ENCODE peak calls at places on chromosomes 5 and 9, in six cellular contexts. One of them, this sample, is unnamed.
A peak's percentile ranks its signal among the peaks of the same experiment; 100 is the strongest.

GRCh38 chr5:38045446-38045845 is 205.6 kb upstream of the GDNF start:
- DNase-seq in H9: no peak
- DNase-seq in neuronal stem cell: no peak
- DNase-seq in IMR-90: no peak
- DNase-seq in mesenchymal stem cell: no peak
- DNase-seq in trophoblast cell: no peak
- DNase-seq in this sample: no peak

GRCh38 chr9:83920469-83920941 is 727 bp downstream of the KIF27 start:
- DNase-seq in H9: no peak
- DNase-seq in neuronal stem cell: no peak
- DNase-seq in IMR-90: peak; percentile 38
- DNase-seq in mesenchymal stem cell: peak; percentile 64
- DNase-seq in trophoblast cell: peak; percentile 37
- DNase-seq in this sample: no peak

GRCh38 chr5:157816682-157817268 is 42.2 kb downstream of the CLINT1 start:
- DNase-seq in H9: no peak
- DNase-seq in neuronal stem cell: no peak
- DNase-seq in IMR-90: peak; percentile 29
- DNase-seq in mesenchymal stem cell: peak; percentile 17
- DNase-seq in trophoblast cell: no peak
- DNase-seq in this sample: no peak

GRCh38 chr5:13658761-13659160 is 285.7 kb downstream of the DNAH5 start:
- DNase-seq in H9: no peak
- DNase-seq in neuronal stem cell: no peak
- DNase-seq in IMR-90: no peak
- DNase-seq in mesenchymal stem cell: peak; percentile 21
- DNase-seq in trophoblast cell: no peak
- DNase-seq in this sample: no peak

GRCh38 chr5:81203729-81204128 is 29.4 kb upstream of the CKMT2 start:
- DNase-seq in H9: no peak
- DNase-seq in neuronal stem cell: no peak
- DNase-seq in IMR-90: no peak
- DNase-seq in mesenchymal stem cell: no peak
- DNase-seq in trophoblast cell: no peak
- DNase-seq in this sample: no peak

GRCh38 chr5:178106556-178107239 is 6.6 kb upstream of the N4BP3 start:
- DNase-seq in H9: no peak
- DNase-seq in neuronal stem cell: no peak
- DNase-seq in IMR-90: no peak
- DNase-seq in mesenchymal stem cell: no peak
- DNase-seq in trophoblast cell: no peak
- DNase-seq in this sample: no peak

GRCh38 chr5:150656191-150657132 is 4.6 kb upstream of the MYOZ3 start:
- DNase-seq in H9: peak; percentile 86
- DNase-seq in neuronal stem cell: peak; percentile 80
- DNase-seq in IMR-90: no peak
- DNase-seq in mesenchymal stem cell: peak; percentile 57
- DNase-seq in trophoblast cell: no peak
- DNase-seq in this sample: peak; percentile 94

GRCh38 chr5:147558826-147559225 is 49.0 kb upstream of the DPYSL3 start:
- DNase-seq in H9: peak; percentile 60
- DNase-seq in neuronal stem cell: no peak
- DNase-seq in IMR-90: peak; percentile 81
- DNase-seq in mesenchymal stem cell: peak; percentile 84
- DNase-seq in trophoblast cell: no peak
- DNase-seq in this sample: no peak

GRCh38 chr9:33447404-33448158 is at the start of gene AQP3:
- DNase-seq in H9: peak; percentile 83
- DNase-seq in neuronal stem cell: peak; percentile 52
- DNase-seq in IMR-90: no peak
- DNase-seq in mesenchymal stem cell: peak; percentile 55
- DNase-seq in trophoblast cell: peak; percentile 30
- DNase-seq in this sample: no peak

GRCh38 chr9:134547161-134548100 is 94.2 kb upstream of the COL5A1 start:
- DNase-seq in H9: no peak
- DNase-seq in neuronal stem cell: no peak
- DNase-seq in IMR-90: no peak
- DNase-seq in mesenchymal stem cell: no peak
- DNase-seq in trophoblast cell: no peak
- DNase-seq in this sample: no peak

GRCh38 chr5:34899066-34899465 is 16.2 kb downstream of the RAD1 start:
- DNase-seq in H9: no peak
- DNase-seq in neuronal stem cell: no peak
- DNase-seq in IMR-90: no peak
- DNase-seq in mesenchymal stem cell: no peak
- DNase-seq in trophoblast cell: peak; percentile 72
- DNase-seq in this sample: no peak

GRCh38 chr9:132840980-132841379 is 37.1 kb downstream of the AK8 start:
- DNase-seq in H9: no peak
- DNase-seq in neuronal stem cell: no peak
- DNase-seq in IMR-90: no peak
- DNase-seq in mesenchymal stem cell: no peak
- DNase-seq in trophoblast cell: no peak
- DNase-seq in this sample: no peak

GRCh38 chr9:129220771-129221170 is 42.7 kb upstream of the IER5L start:
- DNase-seq in H9: no peak
- DNase-seq in neuronal stem cell: no peak
- DNase-seq in IMR-90: no peak
- DNase-seq in mesenchymal stem cell: no peak
- DNase-seq in trophoblast cell: no peak
- DNase-seq in this sample: no peak

GRCh38 chr5:6714221-6715041 is 1.2 kb downstream of the TENT4A start:
- DNase-seq in H9: no peak
- DNase-seq in neuronal stem cell: no peak
- DNase-seq in IMR-90: no peak
- DNase-seq in mesenchymal stem cell: no peak
- DNase-seq in trophoblast cell: no peak
- DNase-seq in this sample: peak; percentile 50

GRCh38 chr5:107919361-107919760 is 248.6 kb upstream of the EFNA5 start:
- DNase-seq in H9: no peak
- DNase-seq in neuronal stem cell: no peak
- DNase-seq in IMR-90: no peak
- DNase-seq in mesenchymal stem cell: no peak
- DNase-seq in trophoblast cell: no peak
- DNase-seq in this sample: no peak

GRCh38 chr9:4237748-4238511 is 61.9 kb downstream of the GLIS3 start:
- DNase-seq in H9: peak; percentile 47
- DNase-seq in neuronal stem cell: no peak
- DNase-seq in IMR-90: no peak
- DNase-seq in mesenchymal stem cell: peak; percentile 53
- DNase-seq in trophoblast cell: no peak
- DNase-seq in this sample: no peak

GRCh38 chr9:83630938-83631457 is 8.1 kb downstream of the IDNK start:
- DNase-seq in H9: peak; percentile 89
- DNase-seq in neuronal stem cell: peak; percentile 59
- DNase-seq in IMR-90: peak; percentile 42
- DNase-seq in mesenchymal stem cell: no peak
- DNase-seq in trophoblast cell: peak; percentile 87
- DNase-seq in this sample: no peak

GRCh38 chr9:18459958-18460584 is 13.9 kb upstream of the ADAMTSL1 start:
- DNase-seq in H9: no peak
- DNase-seq in neuronal stem cell: no peak
- DNase-seq in IMR-90: peak; percentile 76
- DNase-seq in mesenchymal stem cell: peak; percentile 37
- DNase-seq in trophoblast cell: no peak
- DNase-seq in this sample: no peak

GRCh38 chr9:82535432-82535998 is 527.4 kb downstream of the RASEF start:
- DNase-seq in H9: no peak
- DNase-seq in neuronal stem cell: no peak
- DNase-seq in IMR-90: no peak
- DNase-seq in mesenchymal stem cell: no peak
- DNase-seq in trophoblast cell: no peak
- DNase-seq in this sample: no peak

GRCh38 chr9:37471942-37472679 is 6.9 kb upstream of the ZBTB5 start:
- DNase-seq in H9: peak; percentile 64
- DNase-seq in neuronal stem cell: peak; percentile 73
- DNase-seq in IMR-90: peak; percentile 95
- DNase-seq in mesenchymal stem cell: peak; percentile 93
- DNase-seq in trophoblast cell: peak; percentile 76
- DNase-seq in this sample: no peak

GRCh38 chr5:42993516-42994284 is 46.4 kb downstream of the ANXA2R start:
- DNase-seq in H9: peak; percentile 37
- DNase-seq in neuronal stem cell: no peak
- DNase-seq in IMR-90: peak; percentile 89
- DNase-seq in mesenchymal stem cell: peak; percentile 63
- DNase-seq in trophoblast cell: peak; percentile 72
- DNase-seq in this sample: no peak

GRCh38 chr9:79195904-79196303 is 375.9 kb upstream of the TLE4 start:
- DNase-seq in H9: no peak
- DNase-seq in neuronal stem cell: no peak
- DNase-seq in IMR-90: peak; percentile 96
- DNase-seq in mesenchymal stem cell: peak; percentile 66
- DNase-seq in trophoblast cell: no peak
- DNase-seq in this sample: no peak

GRCh38 chr9:121947683-121948300 is 145.3 kb downstream of the TTLL11 start:
- DNase-seq in H9: no peak
- DNase-seq in neuronal stem cell: no peak
- DNase-seq in IMR-90: no peak
- DNase-seq in mesenchymal stem cell: no peak
- DNase-seq in trophoblast cell: no peak
- DNase-seq in this sample: no peak

GRCh38 chr9:121946465-121946864 is 146.6 kb downstream of the TTLL11 start:
- DNase-seq in H9: no peak
- DNase-seq in neuronal stem cell: no peak
- DNase-seq in IMR-90: no peak
- DNase-seq in mesenchymal stem cell: no peak
- DNase-seq in trophoblast cell: no peak
- DNase-seq in this sample: no peak

GRCh38 chr9:121950441-121950840 is 142.7 kb downstream of the TTLL11 start:
- DNase-seq in H9: no peak
- DNase-seq in neuronal stem cell: no peak
- DNase-seq in IMR-90: no peak
- DNase-seq in mesenchymal stem cell: no peak
- DNase-seq in trophoblast cell: no peak
- DNase-seq in this sample: no peak

GRCh38 chr9:121949766-121950165 is 143.3 kb downstream of the TTLL11 start:
- DNase-seq in H9: no peak
- DNase-seq in neuronal stem cell: no peak
- DNase-seq in IMR-90: no peak
- DNase-seq in mesenchymal stem cell: no peak
- DNase-seq in trophoblast cell: peak; percentile 88
- DNase-seq in this sample: no peak

GRCh38 chr9:121949364-121949763 is 143.7 kb downstream of the TTLL11 start:
- DNase-seq in H9: no peak
- DNase-seq in neuronal stem cell: no peak
- DNase-seq in IMR-90: no peak
- DNase-seq in mesenchymal stem cell: no peak
- DNase-seq in trophoblast cell: peak; percentile 97
- DNase-seq in this sample: no peak
- H4K91ac ChIP-seq in H9: no peak overlapping the region
- H4K91ac ChIP-seq in neuronal stem cell: no peak overlapping the region
- H4K91ac ChIP-seq in IMR-90: no peak overlapping the region
- H4K91ac ChIP-seq in mesenchymal stem cell: no peak overlapping the region
- H4K91ac ChIP-seq in trophoblast cell: no peak overlapping the region
- H4K91ac ChIP-seq in this sample: no peak overlapping the region

GRCh38 chr5:127935398-127935797 is 148.2 kb upstream of the SLC12A2 start:
- DNase-seq in H9: no peak
- DNase-seq in neuronal stem cell: no peak
- DNase-seq in IMR-90: no peak
- DNase-seq in mesenchymal stem cell: no peak
- DNase-seq in trophoblast cell: no peak
- DNase-seq in this sample: no peak
- H4K91ac ChIP-seq in H9: no peak overlapping the region
- H4K91ac ChIP-seq in neuronal stem cell: no peak overlapping the region
- H4K91ac ChIP-seq in IMR-90: no peak overlapping the region
- H4K91ac ChIP-seq in mesenchymal stem cell: no peak overlapping the region
- H4K91ac ChIP-seq in trophoblast cell: no peak overlapping the region
- H4K91ac ChIP-seq in this sample: no peak overlapping the region

DNA sequence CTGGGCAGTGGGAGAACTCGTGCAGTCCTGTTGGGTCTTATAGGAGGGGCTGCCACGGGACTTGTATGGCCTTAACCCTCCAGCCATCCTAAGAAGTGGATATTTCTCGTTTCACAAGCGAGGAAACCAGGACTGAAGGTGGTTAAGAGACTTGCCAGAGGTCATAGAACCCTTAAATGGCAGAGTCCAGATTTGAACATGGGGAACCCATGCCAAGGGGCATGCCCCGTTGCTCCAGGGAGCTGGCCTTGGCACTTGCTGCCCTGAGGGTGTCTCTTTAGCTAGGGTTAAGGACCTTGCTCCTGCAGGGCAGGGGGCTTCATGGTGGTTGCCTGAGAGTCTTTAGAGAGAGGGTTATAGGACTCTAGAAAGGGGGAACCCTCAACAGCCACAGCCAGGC is 63.4 kb downstream of the DAB2IP start:
- DNase-seq in H9: no peak
- DNase-seq in neuronal stem cell: no peak
- DNase-seq in IMR-90: no peak
- DNase-seq in mesenchymal stem cell: no peak
- DNase-seq in trophoblast cell: no peak
- DNase-seq in this sample: no peak
- H4K91ac ChIP-seq in H9: no peak overlapping the region
- H4K91ac ChIP-seq in neuronal stem cell: no peak overlapping the region
- H4K91ac ChIP-seq in IMR-90: no peak overlapping the region
- H4K91ac ChIP-seq in mesenchymal stem cell: no peak overlapping the region
- H4K91ac ChIP-seq in trophoblast cell: no peak overlapping the region
- H4K91ac ChIP-seq in this sample: no peak overlapping the region

GRCh38 chr5:29382735-29383280 is 1810.7 kb upstream of the CDH6 start:
- DNase-seq in H9: no peak
- DNase-seq in neuronal stem cell: no peak
- DNase-seq in IMR-90: no peak
- DNase-seq in mesenchymal stem cell: no peak
- DNase-seq in trophoblast cell: no peak
- DNase-seq in this sample: no peak
- H4K91ac ChIP-seq in H9: no peak overlapping the region
- H4K91ac ChIP-seq in neuronal stem cell: no peak overlapping the region
- H4K91ac ChIP-seq in IMR-90: no peak overlapping the region
- H4K91ac ChIP-seq in mesenchymal stem cell: no peak overlapping the region
- H4K91ac ChIP-seq in trophoblast cell: no peak overlapping the region
- H4K91ac ChIP-seq in this sample: no peak overlapping the region

DNA sequence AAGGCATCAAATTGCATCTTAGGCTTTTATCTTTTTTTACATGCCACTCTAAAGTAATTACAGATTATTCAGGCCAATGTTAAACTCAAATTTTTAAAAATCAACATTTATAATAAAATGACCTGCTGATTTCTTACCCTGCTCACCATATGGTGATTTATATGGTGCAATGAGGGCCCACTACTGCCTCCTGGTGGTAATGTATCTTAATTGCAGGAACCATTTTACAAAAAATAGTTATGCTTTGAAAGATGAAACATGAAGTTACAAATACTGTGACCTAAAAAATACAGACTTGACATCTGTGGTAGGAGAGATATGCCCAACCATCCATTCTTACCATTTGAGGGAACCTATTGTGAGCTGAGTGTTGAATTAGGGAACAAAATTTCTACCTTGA is 292.6 kb upstream of the TAS2R1 start:
- DNase-seq in H9: no peak
- DNase-seq in neuronal stem cell: no peak
- DNase-seq in IMR-90: no peak
- DNase-seq in mesenchymal stem cell: no peak
- DNase-seq in trophoblast cell: no peak
- DNase-seq in this sample: no peak
- H4K91ac ChIP-seq in H9: no peak overlapping the region
- H4K91ac ChIP-seq in neuronal stem cell: no peak overlapping the region
- H4K91ac ChIP-seq in IMR-90: no peak overlapping the region
- H4K91ac ChIP-seq in mesenchymal stem cell: no peak overlapping the region
- H4K91ac ChIP-seq in trophoblast cell: no peak overlapping the region
- H4K91ac ChIP-seq in this sample: no peak overlapping the region

GRCh38 chr5:127426661-127427060 is 90.8 kb upstream of the PRRC1 start:
- DNase-seq in H9: no peak
- DNase-seq in neuronal stem cell: no peak
- DNase-seq in IMR-90: no peak
- DNase-seq in mesenchymal stem cell: no peak
- DNase-seq in trophoblast cell: no peak
- DNase-seq in this sample: no peak
- H4K91ac ChIP-seq in H9: no peak overlapping the region
- H4K91ac ChIP-seq in neuronal stem cell: no peak overlapping the region
- H4K91ac ChIP-seq in IMR-90: no peak overlapping the region
- H4K91ac ChIP-seq in mesenchymal stem cell: no peak overlapping the region
- H4K91ac ChIP-seq in trophoblast cell: no peak overlapping the region
- H4K91ac ChIP-seq in this sample: no peak overlapping the region